ENCODE peak calls at places on chromosomes 1 and 21, in eight cellular contexts. V, G, K, H, S, O, X and A are unnamed samples. For H3K27me3, the result is how much of the 10 kb centered on the place peaks cover.

GRCh38 chr1:78114034-78114956 is 68.5 kb downstream of the GIPC2 start:
- DNase-seq in G (no peak), X (peak), S (peak), H (peak), O (peak), V (peak), K (peak), A (peak)

GRCh38 chr1:98044071-98044697 is 123.3 kb upstream of the DPYD start:
- DNase-seq in H (no peak), G (no peak), V (no peak), O (no peak), K (no peak), S (no peak), X (no peak), A (no peak)

GRCh38 chr1:81446006-81446669 is 354.6 kb upstream of the ADGRL2 start:
- DNase-seq in H (no peak), G (peak), X (no peak), O (no peak), K (no peak), V (no peak), S (peak), A (no peak)

GRCh38 chr1:154866995-154867795 is 2.9 kb downstream of the KCNN3 start:
- DNase-seq in G (no peak), H (peak), O (no peak), K (no peak), V (peak), X (no peak), S (peak), A (peak)

GRCh38 chr1:74584185-74584584 is 71.8 kb upstream of the LRRC53 start:
- DNase-seq in V (peak), O (no peak), G (no peak), H (no peak), X (no peak), S (no peak), K (no peak), A (no peak)

GRCh38 chr1:80047791-80048190 is 1041.3 kb upstream of the ADGRL4 start:
- DNase-seq in H (no peak), X (no peak), K (no peak), G (no peak), S (peak), V (peak), O (no peak), A (no peak)

GRCh38 chr1:160032165-160032827 is 506 bp upstream of the PIGM start:
- DNase-seq in V (no peak), K (no peak), G (no peak), S (peak), O (no peak), H (no peak), X (no peak), A (no peak)

GRCh38 chr1:186643600-186643999 is 36.6 kb downstream of the PTGS2 start:
- DNase-seq in X (no peak), K (no peak), O (no peak), V (peak), G (no peak), S (peak), H (no peak), A (no peak)

GRCh38 chr1:200491097-200491496 is 81.3 kb upstream of the ZNF281 start:
- DNase-seq in V (no peak), H (no peak), S (no peak), O (no peak), X (no peak), G (no peak), K (no peak), A (no peak)

GRCh38 chr1:24748191-24749121 is 3.2 kb downstream of the CLIC4 start:
- DNase-seq in V (no peak), O (no peak), S (no peak), G (no peak), H (no peak), K (no peak), X (no peak), A (no peak)

GRCh38 chr1:168767885-168768584 is 39.0 kb upstream of the DPT start:
- DNase-seq in V (peak), K (no peak), H (peak), X (peak), S (peak), G (no peak), O (no peak), A (no peak)

GRCh38 chr1:2087766-2088165 is 37.6 kb downstream of the PRKCZ start:
- DNase-seq in S (no peak), H (no peak), X (no peak), O (no peak), G (no peak), K (no peak), V (no peak), A (no peak)

GRCh38 chr1:46547481-46548383 is 3.7 kb downstream of the KNCN start:
- DNase-seq in X (peak), K (no peak), G (no peak), H (peak), V (peak), S (peak), O (no peak), A (no peak)

GRCh38 chr1:228647523-228648444 is 87.5 kb upstream of the RHOU start:
- DNase-seq in K (no peak), H (peak), V (no peak), X (peak), G (peak), O (peak), S (peak), A (no peak)

GRCh38 chr21:25313891-25314646 is 293.2 kb downstream of the MRPL39 start:
- DNase-seq in G (no peak), H (peak), K (no peak), O (no peak), S (no peak), X (no peak), V (peak), A (no peak)

GRCh38 chr1:231550448-231550781 is 21.9 kb downstream of the TSNAX start:
- DNase-seq in K (no peak), X (no peak), H (peak), V (no peak), G (no peak), S (peak), O (no peak), A (no peak)

GRCh38 chr1:111197598-111198289 is 2.7 kb downstream of the DENND2D start:
- DNase-seq in V (peak), G (no peak), O (peak), X (no peak), K (peak), S (no peak), H (peak), A (no peak)

GRCh38 chr1:151988405-151988851 is 5.2 kb downstream of the S100A10 start:
- DNase-seq in H (no peak), X (no peak), O (no peak), V (peak), G (no peak), K (no peak), S (peak), A (no peak)

GRCh38 chr21:36510911-36511310 is 31.0 kb upstream of the CLDN14 start:
- DNase-seq in V (no peak), K (no peak), S (no peak), G (no peak), H (no peak), X (no peak), O (no peak), A (no peak)

GRCh38 chr1:47755368-47755990 is 241.7 kb downstream of the TRABD2B start:
- DNase-seq in H (peak), S (peak), G (no peak), K (peak), V (no peak), O (peak), X (no peak), A (no peak)

GRCh38 chr21:41170442-41170841 is 2.5 kb downstream of the BACE2 start:
- DNase-seq in O (no peak), H (peak), S (peak), X (peak), G (peak), V (peak), K (no peak), A (no peak)

DNA sequence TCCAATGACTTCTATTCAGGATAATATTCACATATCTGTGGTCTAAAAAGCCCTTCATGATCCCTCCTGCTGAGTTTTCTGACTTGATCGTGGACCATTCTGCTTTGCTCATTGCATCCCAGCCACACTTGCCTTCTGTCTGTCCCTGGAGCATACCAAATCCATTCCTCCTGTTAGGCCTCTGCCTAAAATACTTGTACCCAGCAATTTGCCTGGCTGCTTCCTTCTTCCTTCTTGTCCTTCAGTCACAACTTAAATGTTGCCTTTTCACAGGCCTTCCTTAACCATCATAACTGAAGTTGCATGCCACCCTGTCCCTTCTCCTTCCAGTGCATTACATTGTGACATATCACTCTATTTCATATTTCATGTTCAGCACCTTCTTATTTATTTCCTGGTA is 4.3 kb downstream of the CR2 start:
- DNase-seq in K (no peak), X (no peak), V (no peak), G (no peak), H (no peak), O (no peak), S (no peak), A (no peak)
- H3K27me3 ChIP-seq in K (under half), X (under half), V (under half), G (half or more), H (half or more), O (under half), S (under half), A (under half)

GRCh38 chr1:224109981-224110380 is 3.9 kb upstream of the FBXO28 start:
- DNase-seq in G (no peak), V (no peak), H (no peak), X (no peak), K (no peak), S (no peak), O (no peak), A (no peak)

GRCh38 chr1:224107282-224107625 is 6.7 kb upstream of the FBXO28 start:
- DNase-seq in X (no peak), G (no peak), K (no peak), H (no peak), O (no peak), S (no peak), V (no peak), A (no peak)

GRCh38 chr1:224108991-224109390 is 4.9 kb upstream of the FBXO28 start:
- DNase-seq in K (no peak), S (no peak), H (no peak), G (no peak), V (no peak), X (no peak), O (no peak), A (no peak)

DNA sequence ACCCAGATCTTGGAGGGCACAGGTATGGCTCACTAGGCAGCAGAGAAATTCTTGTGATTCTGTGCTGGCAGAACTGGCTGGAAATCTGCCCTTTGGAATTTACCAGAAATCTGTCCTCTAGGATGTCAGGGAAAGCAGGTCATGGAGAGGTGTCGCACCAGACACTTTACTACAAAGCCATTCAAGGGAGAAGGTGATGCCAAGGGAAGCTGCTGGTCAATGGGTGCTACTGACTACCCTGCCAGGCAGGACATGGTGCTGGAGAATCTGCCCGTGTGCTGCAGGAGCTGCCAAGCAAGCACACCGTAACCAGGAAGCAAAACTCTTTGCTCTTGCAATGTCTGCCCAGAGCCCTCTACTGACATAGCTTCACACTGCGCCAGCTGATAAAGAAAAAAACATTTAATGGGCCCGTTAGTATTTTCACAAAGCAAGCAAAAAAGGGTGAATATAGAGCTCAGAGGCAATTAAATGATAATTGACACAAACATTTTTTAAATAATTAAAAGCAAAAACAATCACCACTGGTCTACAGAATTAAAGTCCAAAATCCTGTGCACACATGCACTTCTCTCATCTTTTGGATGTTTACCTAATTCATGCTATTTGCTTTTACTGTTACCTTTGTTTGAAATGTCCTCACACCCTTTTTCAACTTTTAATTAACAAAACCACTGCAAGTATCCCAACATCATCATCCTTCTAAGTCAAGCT is 7.2 kb upstream of the FBXO28 start:
- DNase-seq in H (peak), O (no peak), S (peak), X (no peak), V (peak), G (no peak), K (no peak), A (no peak)
- TF ChIP-seq CTCF in H (peak), O (no peak), S (peak), X (no peak), V (peak), G (no peak), K (no peak), A (no peak)

GRCh38 chr1:156438278-156438987 is 62.1 kb downstream of the MEF2D start:
- DNase-seq in H (no peak), K (no peak), S (no peak), G (no peak), O (no peak), X (no peak), V (peak), A (no peak)

GRCh38 chr1:156437465-156437864 is 63.1 kb downstream of the MEF2D start:
- DNase-seq in G (no peak), H (no peak), K (no peak), O (no peak), S (no peak), V (no peak), X (no peak), A (no peak)

GRCh38 chr1:156439036-156439435 is 61.5 kb downstream of the MEF2D start:
- DNase-seq in G (no peak), X (no peak), H (no peak), V (no peak), O (no peak), K (no peak), S (no peak), A (no peak)

GRCh38 chr1:156439771-156440183 is 60.8 kb downstream of the MEF2D start:
- DNase-seq in K (no peak), G (no peak), H (no peak), S (no peak), O (no peak), X (no peak), V (no peak), A (no peak)

GRCh38 chr1:156440689-156441437 is 59.7 kb downstream of the MEF2D start:
- DNase-seq in V (no peak), X (no peak), O (no peak), H (no peak), G (no peak), S (no peak), K (no peak), A (no peak)
- H3K27me3 ChIP-seq in V (half or more), X (half or more), O (half or more), H (half or more), G (half or more), S (half or more), K (half or more), A (under half)

DNA sequence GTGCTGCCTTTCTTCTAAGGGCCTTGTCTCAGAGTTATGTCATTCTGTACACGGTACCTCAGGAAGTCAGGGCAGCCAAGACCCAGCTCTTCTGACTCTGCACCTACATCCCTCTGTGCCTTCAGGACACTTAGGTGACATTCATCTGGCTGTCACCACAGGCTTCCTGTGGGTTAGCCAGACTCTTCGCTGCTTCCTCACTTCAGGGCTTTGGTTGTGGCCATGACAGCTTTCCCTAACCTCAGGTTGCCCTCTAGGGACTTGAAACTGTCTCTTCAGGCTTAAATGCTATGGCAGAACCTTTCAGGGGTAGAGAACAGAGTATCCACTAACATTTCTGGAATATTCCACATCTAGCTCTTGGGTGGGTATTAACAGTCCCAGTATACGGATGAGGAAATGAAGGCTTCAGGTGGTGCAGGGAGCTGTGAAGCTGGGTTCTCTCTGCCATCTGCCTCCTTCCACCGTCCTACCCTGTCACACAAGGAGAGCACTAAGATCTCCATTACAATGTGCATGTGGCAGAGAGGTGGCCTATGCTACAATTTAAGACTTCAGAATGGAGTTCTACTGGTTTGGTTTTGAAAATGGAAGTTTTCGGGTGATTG is 9.9 kb downstream of the TSSK3 start:
- DNase-seq in O (peak), G (no peak), S (no peak), H (no peak), X (no peak), K (peak), V (no peak), A (no peak)
- TF ChIP-seq CTCF in O (peak), G (no peak), S (no peak), H (no peak), X (no peak), K (no peak), V (peak), A (no peak)

DNA sequence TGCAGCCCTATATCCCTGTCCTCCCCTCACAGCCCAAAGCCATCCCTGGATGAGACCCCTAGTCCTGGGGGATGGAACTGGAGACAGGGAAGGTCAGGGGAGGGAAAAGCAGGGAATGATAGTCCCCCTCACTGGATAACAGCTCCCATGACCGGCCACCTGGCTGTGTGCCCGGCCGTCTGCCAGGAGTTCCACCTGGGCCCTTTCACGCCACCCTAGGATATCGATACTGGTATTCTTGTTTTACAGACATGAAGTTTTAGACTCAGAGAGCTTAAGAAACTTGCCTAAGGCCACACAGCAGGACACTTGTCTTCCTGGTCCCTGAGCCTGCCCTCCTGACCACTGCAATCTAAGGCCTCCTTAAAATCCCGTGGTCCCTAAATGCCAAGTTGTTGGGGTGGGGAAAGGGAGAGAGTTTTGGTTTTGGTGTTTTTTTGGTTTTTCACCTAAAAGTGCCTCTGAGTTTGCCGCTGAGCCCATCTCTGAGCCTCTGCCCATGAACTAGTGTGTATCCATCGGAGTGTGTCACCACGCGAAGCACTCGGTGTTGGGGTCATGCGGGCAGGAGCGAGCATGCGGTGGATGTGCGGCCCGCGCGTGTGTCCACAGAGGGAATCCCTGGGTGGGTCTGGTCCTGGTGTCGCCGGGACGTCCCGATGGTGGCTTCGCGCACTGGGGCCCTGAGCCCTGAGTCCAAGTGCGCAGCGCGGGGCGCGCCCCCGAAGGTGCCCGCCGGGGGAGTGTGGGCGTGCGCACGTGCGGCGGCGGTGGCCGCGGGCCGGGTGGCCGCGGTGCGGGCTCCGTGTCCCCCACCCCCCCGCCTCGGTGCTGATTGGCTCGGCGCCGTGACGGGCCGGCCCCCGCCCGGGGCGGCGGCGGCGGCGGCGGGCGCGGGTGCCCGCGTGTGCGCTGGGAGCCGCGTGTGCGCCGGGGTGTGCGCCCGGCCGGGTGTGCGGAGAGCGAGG is at the start of gene EPHA8:
- DNase-seq in V (no peak), O (no peak), S (no peak), X (no peak), H (peak), K (no peak), G (no peak), A (no peak)
- H3K27me3 ChIP-seq in V (half or more), O (half or more), S (under half), X (half or more), H (half or more), K (under half), G (half or more), A (half or more)

DNA sequence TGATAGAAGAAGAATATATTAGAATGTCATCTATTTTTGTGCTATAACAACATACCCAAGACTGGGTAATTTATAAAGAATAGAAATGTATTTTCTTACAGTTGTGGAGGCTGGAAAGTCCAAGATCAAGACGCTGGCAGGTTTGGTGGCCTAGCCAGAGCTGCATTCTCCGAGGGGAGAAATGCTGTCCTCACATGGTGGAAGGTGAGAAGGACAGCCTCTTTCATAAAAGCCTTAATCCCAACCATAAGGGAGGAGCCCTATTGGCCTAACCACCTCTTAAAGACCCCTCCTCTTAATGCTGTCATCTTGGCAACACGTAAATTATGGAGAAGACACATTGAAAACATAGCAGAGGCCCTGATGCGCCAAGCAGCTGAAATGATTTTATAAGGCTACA is 60.1 kb upstream of the KAZN start:
- DNase-seq in H (no peak), V (no peak), X (no peak), K (no peak), S (no peak), G (no peak), O (no peak), A (no peak)
- TF ChIP-seq CTCF in H (peak), V (no peak), X (no peak), K (no peak), S (no peak), G (no peak), O (no peak), A (no peak)

GRCh38 chr21:42432695-42433094 is 29.0 kb downstream of the UBASH3A start:
- DNase-seq in K (no peak), S (no peak), G (no peak), X (no peak), V (no peak), O (no peak), H (no peak), A (no peak)
- H3K27me3 ChIP-seq in K (under half), S (under half), G (half or more), X (under half), V (under half), O (under half), H (under half), A (under half)